ENCODE peak calls at places on chromosomes 2 and 18, in eight cellular contexts. A is stomach, C is OCI-LY7, L is neural progenitor cell, M is cardiac muscle cell, N is left ventricle myocardium inferior, S is lower leg skin, D is GM12865. X is an unnamed sample.

GRCh38 chr2:178012639-178013038 is 59.9 kb downstream of the PDE11A start:
- DNase-seq in A (no peak), C (no peak), L (no peak), M (no peak), N (no peak), S (no peak), D (no peak), X (no peak)

GRCh38 chr18:25795178-25795577 is 295.2 kb downstream of the SS18 start:
- DNase-seq in A (no peak), C (no peak), L (peak; percentile 9), M (no peak), N (no peak), S (no peak), D (no peak), X (no peak)

GRCh38 chr2:109151519-109151918 is 22.5 kb downstream of the SH3RF3 start:
- DNase-seq in A (no peak), C (no peak), L (no peak), M (no peak), N (no peak), S (no peak), D (no peak), X (no peak)

GRCh38 chr2:25885933-25886332 is 7.6 kb upstream of the ASXL2 start:
- DNase-seq in A (no peak), C (no peak), L (no peak), M (no peak), N (no peak), S (no peak), D (no peak), X (no peak)

GRCh38 chr2:55482186-55482945 is 37.2 kb upstream of the CFAP36 start:
- DNase-seq in A (no peak), C (no peak), L (no peak), M (no peak), N (no peak), S (no peak), D (no peak), X (no peak)

GRCh38 chr2:118249531-118249930 is 161.3 kb downstream of the INSIG2 start:
- DNase-seq in A (no peak), C (no peak), L (no peak), M (no peak), N (no peak), S (no peak), D (peak; percentile 63), X (no peak)

GRCh38 chr2:155190342-155190741 is 491.8 kb downstream of the KCNJ3 start:
- DNase-seq in A (no peak), C (no peak), L (no peak), M (no peak), N (no peak), S (no peak), D (peak; percentile 13), X (no peak)

GRCh38 chr2:128522829-128523228 is 204.2 kb upstream of the HS6ST1 start:
- DNase-seq in A (no peak), C (no peak), L (no peak), M (no peak), N (no peak), S (no peak), D (no peak), X (no peak)

GRCh38 chr18:62802523-62802922 is 87.2 kb downstream of the PHLPP1 start:
- DNase-seq in A (no peak), C (peak; percentile 2), L (no peak), M (no peak), N (no peak), S (no peak), D (no peak), X (no peak)

GRCh38 chr2:191064590-191064989 is 50.6 kb upstream of the STAT1 start:
- DNase-seq in A (no peak), C (no peak), L (no peak), M (no peak), N (no peak), S (no peak), D (no peak), X (no peak)

GRCh38 chr2:86336350-86337234 is 834 bp downstream of the REEP1 start:
- DNase-seq in A (no peak), C (no peak), L (peak; percentile 55), M (peak; percentile 48), N (peak; percentile 21), S (peak; percentile 50), D (no peak), X (no peak)

GRCh38 chr2:152370783-152371182 is 35.8 kb downstream of the FMNL2 start:
- DNase-seq in A (no peak), C (no peak), L (no peak), M (no peak), N (no peak), S (no peak), D (no peak), X (no peak)

GRCh38 chr2:144707927-144708326 is 188.0 kb upstream of the ZEB2 start:
- DNase-seq in A (no peak), C (no peak), L (no peak), M (no peak), N (no peak), S (no peak), D (no peak), X (no peak)

GRCh38 chr2:176099737-176100546 is at the start of gene HOXD12:
- DNase-seq in A (peak; percentile 24), C (no peak), L (no peak), M (no peak), N (no peak), S (peak; percentile 82), D (no peak), X (no peak)

GRCh38 chr2:240956935-240957655 is 41.3 kb upstream of the SNED1 start:
- DNase-seq in A (peak; percentile 19), C (no peak), L (no peak), M (no peak), N (peak; percentile 10), S (peak; percentile 82), D (no peak), X (no peak)

GRCh38 chr2:210681481-210681880 is 125.1 kb downstream of the CPS1 start:
- DNase-seq in A (no peak), C (no peak), L (no peak), M (peak; percentile 59), N (no peak), S (no peak), D (no peak), X (no peak)
- TF ChIP-seq CTCF in A (no peak), C (no peak), L (no peak), M (no peak), N (no peak), S (no peak), D (no peak), X (no peak)

DNA sequence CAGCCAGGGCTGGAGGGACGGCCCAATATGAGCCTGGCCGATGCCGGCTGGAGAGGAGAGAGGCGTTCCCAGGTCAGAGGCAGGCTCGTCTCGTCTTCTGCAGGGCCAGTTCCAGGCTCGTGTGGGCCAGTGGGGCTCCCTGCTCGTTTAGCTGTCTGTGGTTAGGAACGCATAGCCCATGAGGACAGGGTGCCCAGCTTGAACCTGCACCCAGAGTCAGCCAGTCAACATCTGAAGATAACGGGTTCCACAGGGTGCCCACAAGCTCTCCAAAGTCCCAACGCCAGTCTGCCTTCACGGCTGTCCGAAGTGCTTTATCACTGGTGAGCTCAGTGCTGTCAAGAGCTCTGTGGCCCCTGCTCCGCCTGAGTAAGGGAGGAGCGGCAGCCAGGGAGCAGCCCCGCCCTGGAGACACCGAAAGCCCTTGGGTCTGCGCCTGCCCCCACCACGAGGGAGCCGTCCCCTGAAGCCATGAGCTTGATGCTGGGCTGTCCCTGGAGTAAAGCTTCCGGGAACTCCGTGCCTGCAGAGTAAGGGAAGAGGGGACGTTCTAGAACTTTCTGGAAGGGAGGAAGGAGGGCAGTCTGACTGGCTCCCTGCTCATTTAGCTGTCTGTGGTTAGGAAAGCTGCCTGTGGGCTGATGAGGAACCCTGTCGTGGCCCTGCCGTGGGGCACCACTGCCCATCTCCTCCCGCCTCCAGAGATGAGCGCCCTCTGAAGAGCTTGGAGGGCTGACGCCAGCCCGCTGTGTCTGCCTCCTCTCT is 2.7 kb upstream of the HSBP1L1 start:
- DNase-seq in A (no peak), C (no peak), L (peak; percentile 27), M (no peak), N (no peak), S (no peak), D (no peak), X (peak; percentile 65)
- TF ChIP-seq CTCF in A (no peak), C (no peak), L (no peak), M (no peak), N (no peak), S (no peak), D (no peak), X (no peak)

DNA sequence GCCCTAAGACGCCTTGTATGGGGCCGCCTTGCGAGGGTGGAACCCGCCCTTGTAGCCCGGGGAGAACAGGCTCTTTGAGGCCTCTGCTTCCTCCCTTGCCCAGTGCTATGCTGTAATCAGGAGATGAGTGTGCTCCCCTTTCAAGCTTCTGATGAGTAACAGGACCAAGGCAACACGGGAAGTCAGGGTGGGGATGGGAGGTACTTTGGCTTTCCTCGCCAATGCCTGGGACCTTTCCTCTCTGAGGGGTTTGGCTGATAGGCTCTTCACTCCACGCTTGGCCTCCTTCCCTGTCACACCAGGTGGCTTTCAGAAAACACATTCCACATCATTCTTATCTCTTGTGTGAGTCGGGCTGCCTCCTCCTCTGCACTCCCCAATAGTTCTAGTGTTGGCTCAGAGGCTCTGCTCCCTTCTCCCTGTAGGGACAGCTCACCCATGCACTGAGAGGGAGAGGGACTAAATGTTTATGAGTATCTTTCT is 223.7 kb upstream of the TRIB2 start:
- DNase-seq in A (no peak), C (no peak), L (no peak), M (peak; percentile 71), N (peak; percentile 56), S (no peak), D (no peak), X (peak; percentile 38)
- TF ChIP-seq CTCF in A (no peak), C (no peak), L (no peak), M (peak; percentile 7), N (no peak), S (no peak), D (no peak), X (no peak)

DNA sequence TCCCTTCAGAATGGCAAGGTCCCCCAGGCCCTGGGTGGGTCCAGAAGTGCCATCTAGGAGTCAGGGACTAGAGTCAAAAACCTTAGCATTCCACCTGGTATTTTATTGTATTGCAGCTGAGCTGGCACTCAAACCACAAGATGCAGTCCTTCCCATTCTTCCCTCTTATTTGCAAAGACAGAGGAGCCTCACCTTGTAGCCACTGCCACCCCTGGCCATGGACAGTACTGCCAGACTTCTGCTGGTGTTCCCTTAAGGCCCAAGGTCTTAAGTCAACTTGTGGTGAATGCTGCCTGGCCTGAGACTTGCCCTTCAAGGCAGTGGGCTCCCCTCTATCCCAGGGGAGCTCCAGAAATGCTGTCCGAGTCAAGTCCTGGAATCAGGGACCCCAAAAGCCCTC is 6.9 kb downstream of the UGT1A10 start:
- DNase-seq in A (no peak), C (peak; percentile 36), L (peak; percentile 35), M (no peak), N (no peak), S (no peak), D (peak; percentile 17), X (no peak)
- TF ChIP-seq CTCF in A (no peak), C (peak; percentile 51), L (peak; percentile 35), M (peak; percentile 17), N (no peak), S (no peak), D (peak; percentile 12), X (no peak)

X was measured in lung.